ENCODE peak calls at places on chromosomes 3 and 15, in nine cellular contexts. Z is cardiac muscle cell; S is brain microvascular endothelial cell; D is testis; I is MM.1S; Y is ovary; F is CD4-positive, CD25-positive, alpha-beta regulatory T cell; V is tibial nerve; L is pancreas. M is an unnamed sample.

GRCh38 chr3:126269360-126269759 is 87.8 kb downstream of the KLF15 start:
- DNase-seq in I (no peak), F (no peak), S (no peak), Y (no peak), V (no peak), D (peak; percentile 34), L (no peak), Z (peak; percentile 15), M (no peak)

GRCh38 chr3:3068358-3068881 is 41.8 kb downstream of the IL5RA start:
- DNase-seq in V (no peak), D (no peak), S (no peak), I (no peak), Y (no peak), F (no peak), Z (no peak), L (no peak), M (no peak)

GRCh38 chr3:165868088-165868487 is 30.9 kb upstream of the BCHE start:
- DNase-seq in Z (no peak), D (no peak), S (no peak), Y (no peak), V (no peak), F (no peak), L (peak; percentile 14), I (no peak), M (no peak)

GRCh38 chr15:70035051-70035718 is 62.5 kb downstream of the TLE3 start:
- DNase-seq in I (no peak), L (no peak), S (no peak), D (no peak), Z (no peak), V (no peak), F (no peak), Y (no peak), M (no peak)

GRCh38 chr15:66148187-66148586 is 105.4 kb downstream of the MEGF11 start:
- DNase-seq in L (no peak), V (no peak), Y (no peak), S (no peak), D (no peak), I (no peak), F (no peak), Z (no peak), M (no peak)

GRCh38 chr3:119529883-119530282 is 29.5 kb downstream of the CD80 start:
- DNase-seq in S (peak; percentile 40), V (no peak), F (no peak), I (no peak), D (no peak), L (no peak), Y (no peak), Z (peak; percentile 45), M (no peak)

GRCh38 chr3:194485471-194485875 is 1.3 kb downstream of the ATP13A3 start:
- DNase-seq in V (no peak), Z (peak; percentile 52), D (no peak), L (no peak), Y (no peak), S (no peak), F (peak; percentile 43), I (peak; percentile 39), M (no peak)

GRCh38 chr15:100292010-100292409 is 49.8 kb downstream of the ADAMTS17 start:
- DNase-seq in Z (no peak), I (no peak), L (no peak), D (no peak), Y (no peak), S (no peak), F (no peak), V (no peak), M (no peak)

GRCh38 chr15:31163769-31164572 is 62.4 kb upstream of the TRPM1 start:
- DNase-seq in Z (peak; percentile 21), I (no peak), S (no peak), L (no peak), V (no peak), Y (no peak), F (no peak), D (no peak), M (no peak)

GRCh38 chr3:193984378-193984777 is 151.6 kb upstream of the HES1 start:
- DNase-seq in Y (no peak), Z (no peak), L (no peak), I (no peak), D (no peak), F (no peak), V (no peak), S (no peak), M (no peak)

GRCh38 chr15:89999676-90000174 is 1.4 kb upstream of the ZNF710 start:
- DNase-seq in L (peak; percentile 83), V (no peak), F (no peak), Y (peak; percentile 19), S (no peak), D (peak; percentile 22), I (no peak), Z (peak; percentile 32), M (no peak)

GRCh38 chr3:124786491-124787241 is 56.4 kb downstream of the UMPS start:
- DNase-seq in F (no peak), Z (peak; percentile 43), D (no peak), S (no peak), Y (no peak), L (no peak), V (no peak), I (no peak), M (no peak)

DNA sequence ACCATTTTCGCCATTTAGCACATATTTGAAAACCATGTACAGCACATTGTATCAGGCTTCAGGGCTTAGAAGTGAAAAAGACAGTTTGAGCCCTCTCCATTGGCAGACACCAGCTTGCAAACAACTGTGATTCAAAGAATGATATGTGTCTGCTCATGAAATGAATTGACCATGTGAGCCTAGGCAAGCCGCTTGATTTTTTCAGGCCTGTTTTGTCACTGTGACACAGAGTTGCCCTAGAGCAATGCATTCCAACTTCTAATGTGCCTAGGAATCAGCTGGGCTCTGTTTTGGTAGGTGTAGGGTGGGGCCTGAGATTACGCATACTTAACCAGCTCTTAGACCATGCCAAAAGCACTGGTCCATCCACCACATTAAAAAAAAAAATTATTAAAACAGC is 53.0 kb downstream of the ATP2C1 start:
- DNase-seq in V (no peak), D (no peak), I (no peak), Z (no peak), S (no peak), Y (no peak), L (no peak), F (no peak), M (no peak)
- H3K36me3 ChIP-seq in V (no peaks in the 10 kb centered on the region), D (no peaks in the 10 kb centered on the region), I (peaks cover under 1% of the 10 kb centered on the region), Z (peaks cover 7% of the 10 kb centered on the region), S (peaks cover 22% of the 10 kb centered on the region), Y (no peaks in the 10 kb centered on the region), L (no peaks in the 10 kb centered on the region), F (peaks cover 70% of the 10 kb centered on the region), M (no peaks in the 10 kb centered on the region)

GRCh38 chr15:48419896-48420295 is 88.7 kb downstream of the DUT start:
- DNase-seq in F (no peak), V (no peak), S (no peak), D (no peak), Y (no peak), I (no peak), L (no peak), Z (no peak), M (no peak)

GRCh38 chr15:48424076-48424475 is 92.8 kb downstream of the DUT start:
- DNase-seq in S (no peak), D (no peak), V (no peak), Y (no peak), L (no peak), Z (no peak), F (peak; percentile 5), I (no peak), M (no peak)

GRCh38 chr15:48423342-48423741 is 92.1 kb downstream of the DUT start:
- DNase-seq in D (no peak), V (no peak), F (no peak), Y (no peak), Z (no peak), L (no peak), S (no peak), I (no peak), M (no peak)

GRCh38 chr15:48421362-48421761 is 90.1 kb downstream of the DUT start:
- DNase-seq in F (no peak), Y (no peak), L (no peak), I (no peak), Z (no peak), V (no peak), S (no peak), D (no peak), M (no peak)

GRCh38 chr15:48422401-48422800 is 91.2 kb downstream of the DUT start:
- DNase-seq in F (no peak), D (no peak), Y (no peak), Z (no peak), V (no peak), I (no peak), L (no peak), S (no peak), M (no peak)
- H3K36me3 ChIP-seq in F (no peaks in the 10 kb centered on the region), D (no peaks in the 10 kb centered on the region), Y (peaks cover 2% of the 10 kb centered on the region), Z (no peaks in the 10 kb centered on the region), V (no peaks in the 10 kb centered on the region), I (no peaks in the 10 kb centered on the region), L (no peaks in the 10 kb centered on the region), S (peaks cover 94% of the 10 kb centered on the region), M (no peaks in the 10 kb centered on the region)

GRCh38 chr3:186786810-186787375 is 3.5 kb downstream of the EIF4A2 start:
- DNase-seq in Z (no peak), L (no peak), F (no peak), Y (no peak), I (peak; percentile 42), D (no peak), S (no peak), V (no peak), M (no peak)
- H3K36me3 ChIP-seq in Z (peaks cover 66% of the 10 kb centered on the region), L (peaks cover 9% of the 10 kb centered on the region), F (peaks cover 72% of the 10 kb centered on the region), Y (no peaks in the 10 kb centered on the region), I (peaks cover 57% of the 10 kb centered on the region), D (no peaks in the 10 kb centered on the region), S (peaks cover 68% of the 10 kb centered on the region), V (peaks cover 14% of the 10 kb centered on the region), M (no peaks in the 10 kb centered on the region)

GRCh38 chr3:186214670-186215069 is 105.8 kb upstream of the ETV5 start:
- DNase-seq in F (no peak), Y (no peak), V (no peak), Z (no peak), D (no peak), S (no peak), L (no peak), I (no peak), M (no peak)

GRCh38 chr3:186212611-186213010 is 103.7 kb upstream of the ETV5 start:
- DNase-seq in V (no peak), S (no peak), Z (no peak), I (no peak), L (no peak), F (no peak), Y (no peak), D (no peak), M (no peak)

GRCh38 chr3:186216903-186217819 is 108.3 kb upstream of the ETV5 start:
- DNase-seq in Z (no peak), D (no peak), V (no peak), L (no peak), F (no peak), I (no peak), S (no peak), Y (no peak), M (peak; percentile 42)

GRCh38 chr3:186211101-186211500 is 102.2 kb upstream of the ETV5 start:
- DNase-seq in F (no peak), Z (no peak), L (no peak), Y (no peak), D (no peak), S (no peak), V (no peak), I (no peak), M (peak; percentile 43)

DNA sequence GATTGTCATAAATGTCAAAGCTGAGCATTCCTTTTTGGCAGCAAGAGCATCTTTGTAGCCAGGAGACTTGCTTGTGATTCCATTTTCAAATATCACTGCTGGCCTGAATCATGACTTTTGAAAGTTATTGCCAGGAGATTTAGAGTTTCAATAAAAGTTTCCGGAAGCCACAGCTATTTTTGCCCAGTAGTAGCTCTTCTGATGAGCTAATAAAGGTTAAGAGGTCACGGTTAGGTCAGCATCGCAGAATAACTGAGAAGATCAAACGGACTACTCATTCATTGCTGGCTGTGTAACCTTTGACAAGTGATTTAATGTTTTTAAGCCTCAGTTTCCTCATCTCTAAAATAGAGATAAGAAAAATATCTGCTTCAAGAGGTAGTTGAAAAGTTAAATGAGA is 105.1 kb upstream of the ETV5 start:
- DNase-seq in Z (no peak), L (no peak), D (no peak), Y (no peak), S (no peak), F (no peak), V (no peak), I (peak; percentile 34), M (peak; percentile 37)
- H3K36me3 ChIP-seq in Z (no peaks in the 10 kb centered on the region), L (no peaks in the 10 kb centered on the region), D (no peaks in the 10 kb centered on the region), Y (no peaks in the 10 kb centered on the region), S (no peaks in the 10 kb centered on the region), F (no peaks in the 10 kb centered on the region), V (no peaks in the 10 kb centered on the region), I (no peaks in the 10 kb centered on the region), M (no peaks in the 10 kb centered on the region)

M was measured in adrenal gland.